ENCODE peak calls at places on chromosomes 4 and X, in six cellular contexts. Y is heart left ventricle, W is suprapubic skin, O is tibial nerve, B is IMR-90, L is upper lobe of left lung. I is an unnamed sample.

GRCh38 chr4:40448875-40449274 is 113.7 kb downstream of the CHRNA9 start:
- DNase-seq in Y (no peak), W (no peak), O (no peak), B (no peak), L (peak; percentile 68), I (no peak)

GRCh38 chrX:39320165-39320564 is 518.9 kb downstream of the MID1IP1 start:
- DNase-seq in Y (no peak), W (no peak), O (no peak), B (no peak), L (no peak), I (no peak)

GRCh38 chrX:104045642-104046041 is 5.9 kb downstream of the H2BW2 start:
- DNase-seq in Y (no peak), W (no peak), O (no peak), B (no peak), L (no peak), I (no peak)

GRCh38 chrX:84320023-84320422 is 132.0 kb upstream of the RPS6KA6 start:
- DNase-seq in Y (no peak), W (no peak), O (no peak), B (no peak), L (no peak), I (no peak)

GRCh38 chr4:10083861-10084641 is 32.5 kb downstream of the WDR1 start:
- DNase-seq in Y (peak; percentile 64), W (peak; percentile 63), O (no peak), B (no peak), L (peak; percentile 19), I (no peak)

GRCh38 chr4:158644755-158645154 is 26.9 kb downstream of the C4orf46 start:
- DNase-seq in Y (no peak), W (no peak), O (no peak), B (no peak), L (no peak), I (no peak)

GRCh38 chr4:5471691-5472090 is 236.7 kb downstream of the EVC2 start:
- DNase-seq in Y (no peak), W (peak; percentile 31), O (no peak), B (no peak), L (no peak), I (no peak)

GRCh38 chr4:160319221-160319867 is 1216.5 kb downstream of the RAPGEF2 start:
- DNase-seq in Y (no peak), W (no peak), O (no peak), B (no peak), L (no peak), I (no peak)

GRCh38 chr4:122746485-122746965 is 14.0 kb downstream of the BBS12 start:
- DNase-seq in Y (no peak), W (no peak), O (no peak), B (no peak), L (no peak), I (no peak)

GRCh38 chr4:130646886-130647285 is 1550.9 kb downstream of the C4orf33 start:
- DNase-seq in Y (no peak), W (no peak), O (no peak), B (no peak), L (no peak), I (no peak)

GRCh38 chrX:21744721-21745120 is 13.2 kb downstream of the SMPX start:
- DNase-seq in Y (no peak), W (no peak), O (no peak), B (no peak), L (no peak), I (no peak)

GRCh38 chr4:8592366-8593267 is at the start of gene CPZ:
- DNase-seq in Y (peak; percentile 18), W (no peak), O (no peak), B (peak; percentile 50), L (no peak), I (peak; percentile 37)

DNA sequence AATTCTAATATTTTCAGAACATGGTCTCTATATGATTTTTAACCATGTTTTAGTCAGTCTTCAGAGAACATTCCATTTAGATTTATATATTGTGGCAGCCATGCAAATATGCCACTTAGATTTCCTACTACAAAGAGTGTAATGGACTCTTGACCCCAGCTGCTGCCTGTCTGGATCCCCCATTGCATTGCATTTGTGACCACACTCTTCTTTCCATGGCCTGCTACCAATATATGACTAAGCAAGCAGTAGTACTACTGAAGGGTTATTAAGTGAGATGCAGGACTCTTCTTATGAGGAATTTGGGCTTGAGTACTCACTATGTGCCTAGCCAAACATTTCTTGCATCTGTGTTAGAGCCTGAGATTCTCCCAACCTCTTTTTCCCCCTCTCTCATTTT is 306.8 kb downstream of the PDHA2 start:
- DNase-seq in Y (no peak), W (no peak), O (no peak), B (no peak), L (no peak), I (no peak)
- H3K4me1 ChIP-seq in Y (no peaks in the 10 kb centered on the region), W (no peaks in the 10 kb centered on the region), O (no peaks in the 10 kb centered on the region), B (no peaks in the 10 kb centered on the region), L (no peaks in the 10 kb centered on the region), I (no peaks in the 10 kb centered on the region)

GRCh38 chr4:27057662-27058061 is 197.0 kb downstream of the STIM2 start:
- DNase-seq in Y (no peak), W (no peak), O (no peak), B (no peak), L (no peak), I (no peak)

GRCh38 chr4:27057053-27057452 is 196.4 kb downstream of the STIM2 start:
- DNase-seq in Y (no peak), W (no peak), O (no peak), B (no peak), L (no peak), I (no peak)

GRCh38 chr4:27056281-27056680 is 195.6 kb downstream of the STIM2 start:
- DNase-seq in Y (no peak), W (no peak), O (no peak), B (no peak), L (no peak), I (no peak)

GRCh38 chr4:27059446-27059845 is 198.8 kb downstream of the STIM2 start:
- DNase-seq in Y (no peak), W (no peak), O (no peak), B (no peak), L (no peak), I (no peak)

GRCh38 chr4:27055226-27055760 is 194.7 kb downstream of the STIM2 start:
- DNase-seq in Y (no peak), W (no peak), O (no peak), B (no peak), L (no peak), I (no peak)
- H3K27me3 ChIP-seq in Y (no peaks in the 10 kb centered on the region), W (peaks cover 3% of the 10 kb centered on the region), O (peaks cover 4% of the 10 kb centered on the region), B (peaks cover 10% of the 10 kb centered on the region), L (no peaks in the 10 kb centered on the region), I (no peaks in the 10 kb centered on the region)

GRCh38 chr4:15398001-15398400 is 29.8 kb upstream of the C1QTNF7 start:
- DNase-seq in Y (no peak), W (no peak), O (no peak), B (no peak), L (no peak), I (no peak)

GRCh38 chr4:15398732-15399131 is 29.1 kb upstream of the C1QTNF7 start:
- DNase-seq in Y (no peak), W (no peak), O (no peak), B (no peak), L (no peak), I (no peak)

GRCh38 chr4:15392053-15392805 is 35.6 kb upstream of the C1QTNF7 start:
- DNase-seq in Y (no peak), W (no peak), O (no peak), B (no peak), L (no peak), I (no peak)

GRCh38 chr4:15396157-15396800 is 31.6 kb upstream of the C1QTNF7 start:
- DNase-seq in Y (peak; percentile 27), W (no peak), O (no peak), B (peak; percentile 48), L (no peak), I (no peak)

GRCh38 chr4:15395342-15395741 is 32.5 kb upstream of the C1QTNF7 start:
- DNase-seq in Y (no peak), W (no peak), O (no peak), B (peak; percentile 48), L (no peak), I (no peak)
- TF ChIP-seq POLR2A in Y (no peak), W (no peak), O (no peak), B (no peak), L (no peak), I (no peak)

GRCh38 chrX:13093489-13094140 is 49.2 kb upstream of the FAM9C start:
- DNase-seq in Y (no peak), W (no peak), O (no peak), B (no peak), L (no peak), I (no peak)
- H3K4me1 ChIP-seq in Y (peaks cover 28% of the 10 kb centered on the region), W (peaks cover 19% of the 10 kb centered on the region), O (peaks cover 5% of the 10 kb centered on the region), B (peaks cover 2% of the 10 kb centered on the region), L (peaks cover 16% of the 10 kb centered on the region), I (no peaks in the 10 kb centered on the region)

GRCh38 chr4:789571-790465 is 36.1 kb downstream of the CPLX1 start:
- DNase-seq in Y (no peak), W (no peak), O (no peak), B (no peak), L (no peak), I (no peak)

GRCh38 chr4:788006-788635 is 37.8 kb downstream of the CPLX1 start:
- DNase-seq in Y (no peak), W (no peak), O (no peak), B (no peak), L (no peak), I (no peak)

GRCh38 chr4:790466-790820 is 35.5 kb downstream of the CPLX1 start:
- DNase-seq in Y (no peak), W (no peak), O (no peak), B (no peak), L (no peak), I (no peak)

GRCh38 chr4:787561-787981 is 38.4 kb downstream of the CPLX1 start:
- DNase-seq in Y (no peak), W (no peak), O (no peak), B (no peak), L (no peak), I (no peak)

GRCh38 chr4:788636-789297 is 37.2 kb downstream of the CPLX1 start:
- DNase-seq in Y (no peak), W (no peak), O (no peak), B (no peak), L (no peak), I (no peak)
- H3K27me3 ChIP-seq in Y (peaks cover 28% of the 10 kb centered on the region), W (peaks cover 78% of the 10 kb centered on the region), O (peaks cover 88% of the 10 kb centered on the region), B (peaks cover 68% of the 10 kb centered on the region), L (peaks cover 16% of the 10 kb centered on the region), I (no peaks in the 10 kb centered on the region)

DNA sequence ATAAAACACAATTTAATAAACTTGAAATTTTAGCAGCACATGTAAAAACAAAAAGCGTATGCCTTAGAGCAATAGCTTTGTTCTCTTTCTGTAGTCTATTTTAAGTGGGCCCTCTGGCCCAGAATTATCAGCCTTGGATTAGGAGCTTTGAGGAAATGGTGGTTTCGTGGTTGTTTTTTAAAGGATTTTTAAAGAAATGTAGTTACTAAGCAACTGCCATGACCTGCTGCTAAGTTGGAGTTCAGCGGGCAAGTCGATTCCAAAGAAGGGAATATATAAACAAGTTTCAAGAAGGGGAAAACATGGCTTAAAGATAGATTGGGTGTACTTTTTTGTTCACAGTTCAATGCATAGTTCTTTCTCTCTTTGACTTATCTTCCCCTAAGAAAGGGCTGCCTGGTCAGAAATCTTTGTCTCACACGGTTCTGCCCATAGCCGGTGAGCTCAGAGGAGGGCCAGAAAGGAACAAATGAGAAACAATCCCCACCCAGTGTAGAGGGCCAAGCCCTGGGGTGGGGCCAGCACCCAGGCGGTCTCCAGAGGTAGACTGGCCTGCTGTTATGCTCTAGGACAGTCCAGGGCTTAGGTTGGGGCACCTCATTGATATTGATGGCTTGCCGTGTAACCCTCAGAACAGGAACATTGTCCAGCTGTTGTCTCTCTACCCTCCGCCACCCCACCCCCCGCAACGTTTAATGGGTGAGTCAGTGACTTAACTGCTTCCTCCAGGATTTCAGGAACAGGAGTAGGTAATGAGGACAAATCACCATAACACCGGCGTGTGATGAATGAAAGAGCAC is 32.5 kb downstream of the DLG3 start:
- DNase-seq in Y (no peak), W (no peak), O (peak; percentile 11), B (peak; percentile 69), L (peak; percentile 42), I (peak; percentile 51)
- TF ChIP-seq POLR2A in Y (no peak), W (no peak), O (no peak), B (peak; percentile 42), L (no peak), I (no peak)

I was measured in uterus.